ENCODE peak calls at places on chromosomes 7 and 10, in eight cellular contexts. E is heart left ventricle, R is PC-3, H is right cardiac atrium, B is A673, L is A549, Y is upper lobe of left lung, A is IMR-90. J is an unnamed sample. For H3K4me1, the result is how much of the 10 kb centered on the place peaks cover.

GRCh38 chr10:91220954-91221696 is 662 bp downstream of the PCGF5 start:
- DNase-seq in E (peak), R (peak), H (peak), B (peak), L (peak), Y (peak), A (peak), J (peak)

GRCh38 chr10:125510998-125511397 is 172.0 kb downstream of the TEX36 start:
- DNase-seq in E (no peak), R (no peak), H (no peak), B (no peak), L (no peak), Y (no peak), A (no peak), J (no peak)

GRCh38 chr10:118753331-118753730 is 1.4 kb downstream of the CACUL1 start:
- DNase-seq in E (no peak), R (peak), H (no peak), B (no peak), L (no peak), Y (no peak), A (peak), J (no peak)

GRCh38 chr7:145774777-145775176 is 341.8 kb upstream of the CNTNAP2 start:
- DNase-seq in E (no peak), R (no peak), H (no peak), B (no peak), L (no peak), Y (no peak), A (no peak), J (no peak)

GRCh38 chr10:132678436-132679216 is 107.3 kb downstream of the NKX6-2 start:
- DNase-seq in E (no peak), R (no peak), H (no peak), B (no peak), L (no peak), Y (peak), A (no peak), J (peak)

GRCh38 chr10:89543841-89544240 is 8.4 kb upstream of the SLC16A12 start:
- DNase-seq in E (no peak), R (peak), H (no peak), B (no peak), L (no peak), Y (no peak), A (no peak), J (no peak)

GRCh38 chr7:68279827-68280400 is 1283.3 kb downstream of the TYW1 start:
- DNase-seq in E (no peak), R (no peak), H (no peak), B (no peak), L (no peak), Y (no peak), A (no peak), J (no peak)

GRCh38 chr10:34732926-34733325 is 82.2 kb downstream of the PARD3 start:
- DNase-seq in E (no peak), R (peak), H (no peak), B (peak), L (peak), Y (no peak), A (peak), J (no peak)

GRCh38 chr10:3102721-3103410 is 35.5 kb downstream of the PFKP start:
- DNase-seq in E (peak), R (peak), H (no peak), B (no peak), L (peak), Y (no peak), A (peak), J (peak)

GRCh38 chr7:36961097-36961496 is 236.8 kb upstream of the AOAH start:
- DNase-seq in E (no peak), R (no peak), H (no peak), B (no peak), L (no peak), Y (no peak), A (no peak), J (no peak)

GRCh38 chr10:19888061-19888660 is 71.9 kb downstream of the PLXDC2 start:
- DNase-seq in E (no peak), R (no peak), H (no peak), B (no peak), L (no peak), Y (no peak), A (no peak), J (no peak)

GRCh38 chr10:6333086-6333485 is 130.4 kb downstream of the PFKFB3 start:
- DNase-seq in E (no peak), R (no peak), H (no peak), B (no peak), L (no peak), Y (no peak), A (no peak), J (no peak)

DNA sequence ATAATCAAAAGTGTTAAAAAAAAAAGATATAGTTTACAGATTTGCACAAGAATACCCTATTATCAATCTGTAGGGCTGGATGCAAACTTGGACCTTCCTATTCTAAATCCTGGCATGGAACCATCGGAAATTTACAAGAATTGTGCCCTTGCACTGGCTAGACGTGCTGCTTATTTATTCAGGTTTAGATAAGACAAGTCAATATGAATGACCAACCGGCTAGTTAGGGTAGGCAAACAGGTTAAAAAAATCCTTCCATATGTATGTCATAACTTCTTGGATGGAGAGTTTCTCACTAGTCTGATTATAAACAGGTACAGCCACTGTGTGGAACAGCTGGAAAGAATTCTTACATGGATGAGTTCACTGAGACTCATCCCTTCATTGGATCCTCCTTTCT is 41.4 kb downstream of the PKD1L1 start:
- DNase-seq in E (no peak), R (no peak), H (no peak), B (no peak), L (no peak), Y (no peak), A (no peak), J (no peak)
- H3K4me1 ChIP-seq in E (under half), R (under half), H (under half), B (under half), L (under half), Y (under half), A (under half), J (under half)

GRCh38 chr10:72612203-72612826 is 13.6 kb downstream of the MICU1 start:
- DNase-seq in E (no peak), R (peak), H (no peak), B (peak), L (no peak), Y (no peak), A (no peak), J (no peak)
- H3K4me1 ChIP-seq in E (under half), R (under half), H (under half), B (under half), L (under half), Y (under half), A (under half), J (under half)

GRCh38 chr7:74682829-74683228 is 25.3 kb downstream of the GTF2I start:
- DNase-seq in E (no peak), R (no peak), H (no peak), B (no peak), L (no peak), Y (no peak), A (no peak), J (no peak)
- H3K4me1 ChIP-seq in E (under half), R (under half), H (under half), B (under half), L (under half), Y (under half), A (under half), J (under half)

GRCh38 chr7:50674299-50674698 is 108.4 kb downstream of the GRB10 start:
- DNase-seq in E (no peak), R (no peak), H (no peak), B (no peak), L (no peak), Y (no peak), A (no peak), J (no peak)
- H3K4me1 ChIP-seq in E (under half), R (under half), H (under half), B (under half), L (under half), Y (under half), A (under half), J (half or more)

DNA sequence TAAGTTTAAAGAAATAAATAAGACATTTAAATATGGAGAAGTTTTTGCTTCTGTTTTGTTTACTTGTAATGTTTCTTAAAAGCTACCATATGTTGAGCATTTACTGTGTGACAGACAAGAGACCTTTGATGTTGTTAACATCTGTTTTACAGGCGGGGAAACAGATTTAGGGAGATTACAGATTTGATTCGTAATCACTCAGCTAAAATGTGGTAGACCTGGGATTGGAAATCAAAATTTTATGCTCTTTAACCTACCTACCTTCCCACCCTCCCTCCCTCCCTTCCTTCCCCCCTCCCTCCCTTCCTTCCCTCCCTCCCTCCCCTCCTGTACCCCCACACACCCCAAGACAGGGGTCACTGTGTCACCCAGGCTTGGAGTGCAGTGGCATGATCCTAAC is 11.7 kb downstream of the LCOR start:
- DNase-seq in E (no peak), R (no peak), H (no peak), B (no peak), L (no peak), Y (no peak), A (no peak), J (no peak)
- H3K4me1 ChIP-seq in E (under half), R (under half), H (under half), B (under half), L (under half), Y (under half), A (under half), J (under half)

DNA sequence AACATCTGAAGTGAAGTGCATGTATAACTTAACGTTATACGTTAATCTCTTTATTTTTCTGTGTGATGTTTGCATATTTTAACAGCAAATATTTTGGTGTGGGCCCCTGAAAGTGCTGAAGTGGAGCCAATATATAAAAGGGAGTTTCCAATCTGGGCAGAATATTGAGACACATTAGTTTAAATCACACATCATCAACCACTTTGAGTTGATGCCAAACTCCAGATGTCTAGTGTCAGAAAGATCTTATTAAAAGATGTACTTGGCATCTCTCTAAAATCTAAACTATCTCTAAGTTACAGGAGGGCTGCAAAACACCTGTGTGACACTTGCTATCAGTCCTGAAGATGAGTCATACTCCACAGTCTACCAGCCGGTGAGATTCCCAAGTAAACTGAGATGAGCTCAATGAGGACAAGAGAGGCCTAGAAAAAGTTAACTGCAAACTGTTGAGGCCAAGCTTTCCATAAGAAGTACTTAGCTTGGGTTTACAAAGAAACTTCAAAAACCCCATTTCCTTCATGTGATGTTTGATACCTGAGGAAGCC is 11.4 kb downstream of the JAZF1 start:
- DNase-seq in E (no peak), R (peak), H (no peak), B (no peak), L (no peak), Y (no peak), A (peak), J (no peak)
- H3K4me1 ChIP-seq in E (under half), R (under half), H (under half), B (under half), L (under half), Y (under half), A (under half), J (under half)

J was measured in sigmoid colon.